ENCODE peak calls at places on chromosomes 11 and 22, in ten cellular contexts. A is NCI-H748 treated with DMSO at 0.1 percent for 48 hours; P is skeletal muscle cell; Z is COLO829; R is fibroblast of the conjunctiva; H is RPMI8226; L is CD4-positive, alpha-beta T cell; Q is naive B cell; C is activated T-cell treated with anti-CD3 and anti-CD28 coated beads, Interleukin-2, amount 50 U/mL, for 48 hours; W is fibroblast of villous mesenchyme. D is an unnamed sample.

GRCh38 chr11:72720806-72721205 is 31.4 kb downstream of the ARAP1 start:
- DNase-seq in A (no peak), P (no peak), Z (no peak), R (no peak), H (no peak), L (no peak), Q (no peak), C (no peak), W (no peak), D (no peak)

GRCh38 chr11:29333993-29334780 is 682.6 kb downstream of the KCNA4 start:
- DNase-seq in A (peak), P (no peak), Z (peak), R (peak), H (peak), L (no peak), Q (no peak), C (no peak), W (peak), D (peak)

GRCh38 chr11:61342207-61342803 is 9.3 kb downstream of the TKFC start:
- DNase-seq in A (no peak), P (no peak), Z (no peak), R (no peak), H (no peak), L (no peak), Q (no peak), C (no peak), W (no peak), D (no peak)

GRCh38 chr11:71311176-71311925 is 59.0 kb upstream of the SHANK2 start:
- DNase-seq in A (no peak), P (no peak), Z (no peak), R (no peak), H (no peak), L (no peak), Q (no peak), C (no peak), W (no peak), D (no peak)

GRCh38 chr11:96187779-96188624 is 155.0 kb downstream of the MAML2 start:
- DNase-seq in A (no peak), P (peak), Z (no peak), R (no peak), H (no peak), L (no peak), Q (no peak), C (no peak), W (peak), D (peak)

GRCh38 chr11:9150501-9150900 is 59.1 kb upstream of the SCUBE2 start:
- DNase-seq in A (no peak), P (peak), Z (no peak), R (no peak), H (no peak), L (no peak), Q (no peak), C (no peak), W (peak), D (peak)

GRCh38 chr11:131640320-131640719 is 269.9 kb downstream of the NTM start:
- DNase-seq in A (no peak), P (no peak), Z (no peak), R (no peak), H (no peak), L (no peak), Q (no peak), C (no peak), W (no peak), D (no peak)

GRCh38 chr11:69088676-69089146 is 40.0 kb downstream of the TPCN2 start:
- DNase-seq in A (peak), P (peak), Z (peak), R (peak), H (peak), L (peak), Q (peak), C (peak), W (peak), D (peak)

GRCh38 chr22:49735411-49736311 is 92.0 kb downstream of the BRD1 start:
- DNase-seq in A (no peak), P (no peak), Z (peak), R (no peak), H (peak), L (no peak), Q (no peak), C (no peak), W (peak), D (no peak)

GRCh38 chr11:11836676-11837231 is 5.0 kb upstream of the USP47 start:
- DNase-seq in A (no peak), P (no peak), Z (no peak), R (no peak), H (no peak), L (no peak), Q (no peak), C (no peak), W (peak), D (no peak)

GRCh38 chr22:50620861-50621490 is 7.0 kb downstream of the ARSA start:
- DNase-seq in A (peak), P (no peak), Z (no peak), R (no peak), H (peak), L (peak), Q (peak), C (peak), W (no peak), D (no peak)

GRCh38 chr22:42649261-42650056 is at the start of gene CYB5R3:
- DNase-seq in A (peak), P (peak), Z (peak), R (peak), H (peak), L (peak), Q (peak), C (peak), W (peak), D (no peak)